ENCODE peak calls at places on chromosome 4, in four cellular contexts. One of them, this sample, is unnamed.

GRCh38 chr4:93764647-93765246 is 63.8 kb upstream of the ATOH1 start:
- DNase-seq in nephron progenitor cell: peak
- DNase-seq in HEK293T: peak
- DNase-seq in NCI-H1092 treated with DMSO at 0.1 percent for 48 hours: peak
- DNase-seq in this sample: peak

GRCh38 chr4:77021614-77022089 is 54.1 kb downstream of the CCNI start:
- DNase-seq in nephron progenitor cell: no peak
- DNase-seq in HEK293T: no peak
- DNase-seq in NCI-H1092 treated with DMSO at 0.1 percent for 48 hours: no peak
- DNase-seq in this sample: no peak

GRCh38 chr4:70721747-70722146 is at the start of gene RUFY3:
- DNase-seq in nephron progenitor cell: no peak
- DNase-seq in HEK293T: peak
- DNase-seq in NCI-H1092 treated with DMSO at 0.1 percent for 48 hours: peak
- DNase-seq in this sample: peak

GRCh38 chr4:92406488-92406887 is 102.7 kb downstream of the GRID2 start:
- DNase-seq in nephron progenitor cell: no peak
- DNase-seq in HEK293T: no peak
- DNase-seq in NCI-H1092 treated with DMSO at 0.1 percent for 48 hours: no peak
- DNase-seq in this sample: no peak

GRCh38 chr4:18020671-18021469 is 685 bp downstream of the LCORL start:
- DNase-seq in nephron progenitor cell: peak
- DNase-seq in HEK293T: peak
- DNase-seq in NCI-H1092 treated with DMSO at 0.1 percent for 48 hours: peak
- DNase-seq in this sample: peak

GRCh38 chr4:141636771-141637460 is 533 bp downstream of the IL15 start:
- DNase-seq in nephron progenitor cell: peak
- DNase-seq in HEK293T: peak
- DNase-seq in NCI-H1092 treated with DMSO at 0.1 percent for 48 hours: peak
- DNase-seq in this sample: peak

GRCh38 chr4:1536579-1537409 is 130.6 kb upstream of the NKX1-1 start:
- DNase-seq in nephron progenitor cell: peak
- DNase-seq in HEK293T: no peak
- DNase-seq in NCI-H1092 treated with DMSO at 0.1 percent for 48 hours: no peak
- DNase-seq in this sample: no peak

GRCh38 chr4:161702287-161702686 is 461.5 kb downstream of the FSTL5 start:
- DNase-seq in nephron progenitor cell: no peak
- DNase-seq in HEK293T: no peak
- DNase-seq in NCI-H1092 treated with DMSO at 0.1 percent for 48 hours: no peak
- DNase-seq in this sample: no peak

GRCh38 chr4:25635501-25635900 is 20.1 kb upstream of the SLC34A2 start:
- DNase-seq in nephron progenitor cell: no peak
- DNase-seq in HEK293T: no peak
- DNase-seq in NCI-H1092 treated with DMSO at 0.1 percent for 48 hours: no peak
- DNase-seq in this sample: no peak